ENCODE peak calls at places on chromosomes 6 and 20, in five cellular contexts. H is stomach; M is cerebellar cortex; E is effector CD4-positive, alpha-beta T cell; Q is kidney glomerular epithelial cell. J is an unnamed sample.

GRCh38 chr20:44111712-44112335 is 75.2 kb downstream of the JPH2 start:
- DNase-seq in H (no peak), M (no peak), E (no peak), Q (no peak), J (no peak)

GRCh38 chr6:82144007-82144851 is 103.3 kb downstream of the IBTK start:
- DNase-seq in H (no peak), M (peak; percentile 15), E (no peak), Q (peak; percentile 99), J (no peak)

GRCh38 chr6:83151114-83151513 is 42.0 kb downstream of the PGM3 start:
- DNase-seq in H (no peak), M (no peak), E (no peak), Q (no peak), J (no peak)

GRCh38 chr20:4171538-4172116 is 156.3 kb upstream of the RNF24 start:
- DNase-seq in H (no peak), M (peak; percentile 57), E (no peak), Q (no peak), J (no peak)

GRCh38 chr6:152636675-152637421 is at the start of gene SYNE1:
- DNase-seq in H (peak; percentile 57), M (peak; percentile 47), E (no peak), Q (no peak), J (no peak)

GRCh38 chr6:2793491-2794151 is 28.4 kb downstream of the WRNIP1 start:
- DNase-seq in H (peak; percentile 41), M (peak; percentile 28), E (no peak), Q (no peak), J (no peak)

GRCh38 chr20:47773381-47773786 is 11.9 kb downstream of the SULF2 start:
- DNase-seq in H (peak; percentile 39), M (no peak), E (no peak), Q (no peak), J (no peak)

GRCh38 chr20:53658327-53658726 is 64.7 kb upstream of the ZNF217 start:
- DNase-seq in H (no peak), M (no peak), E (no peak), Q (no peak), J (no peak)

GRCh38 chr20:60262967-60263603 is 304.9 kb downstream of the CDH26 start:
- DNase-seq in H (peak; percentile 38), M (peak; percentile 3), E (peak; percentile 26), Q (no peak), J (peak; percentile 17)

GRCh38 chr6:94953867-94954631 is 623.3 kb upstream of the MANEA start:
- DNase-seq in H (no peak), M (peak; percentile 93), E (no peak), Q (no peak), J (no peak)

GRCh38 chr20:12847862-12848261 is 160.9 kb upstream of the SPTLC3 start:
- DNase-seq in H (no peak), M (no peak), E (no peak), Q (no peak), J (no peak)

GRCh38 chr20:34268851-34269668 is 27.8 kb downstream of the ASIP start:
- DNase-seq in H (peak; percentile 31), M (no peak), E (no peak), Q (no peak), J (no peak)

GRCh38 chr6:125020385-125020784 is 58.1 kb downstream of the RNF217 start:
- DNase-seq in H (no peak), M (no peak), E (no peak), Q (no peak), J (no peak)

GRCh38 chr6:89948876-89949275 is 54.6 kb downstream of the GJA10 start:
- DNase-seq in H (no peak), M (no peak), E (no peak), Q (no peak), J (no peak)

GRCh38 chr20:14700641-14700965 is 363.2 kb upstream of the FLRT3 start:
- DNase-seq in H (no peak), M (no peak), E (no peak), Q (peak; percentile 47), J (no peak)

GRCh38 chr20:55513966-55514365 is 491.4 kb downstream of the CBLN4 start:
- DNase-seq in H (no peak), M (no peak), E (no peak), Q (no peak), J (no peak)

GRCh38 chr6:96213768-96214167 is 198.0 kb downstream of the FUT9 start:
- DNase-seq in H (no peak), M (no peak), E (no peak), Q (no peak), J (no peak)

GRCh38 chr6:45086685-45087084 is 241.4 kb upstream of the RUNX2 start:
- DNase-seq in H (no peak), M (no peak), E (no peak), Q (no peak), J (no peak)

GRCh38 chr20:22667198-22667597 is 82.8 kb upstream of the FOXA2 start:
- DNase-seq in H (no peak), M (no peak), E (no peak), Q (no peak), J (no peak)

GRCh38 chr6:33288942-33289783 is at the start of the genes PFDN6 and WDR46:
- DNase-seq in H (peak; percentile 84), M (peak; percentile 98), E (peak; percentile 80), Q (peak; percentile 98), J (peak; percentile 75)

GRCh38 chr6:147693185-147693584 is 184.7 kb downstream of the SAMD5 start:
- DNase-seq in H (no peak), M (no peak), E (no peak), Q (no peak), J (no peak)

GRCh38 chr6:39850897-39851296 is 58.7 kb downstream of the DAAM2 start:
- DNase-seq in H (no peak), M (no peak), E (no peak), Q (no peak), J (no peak)

GRCh38 chr6:402901-403658 is 11.5 kb downstream of the IRF4 start:
- DNase-seq in H (no peak), M (no peak), E (no peak), Q (no peak), J (no peak)

J was measured in T-helper 22 cell.